ENCODE peak calls at places on chromosomes 5 and 9, in seven cellular contexts. One of them, this sample, is unnamed.

GRCh38 chr5:143470120-143470519 is 66.6 kb upstream of the NR3C1 start:
- DNase-seq in choroid plexus epithelial cell: no peak
- DNase-seq in Peyer's patch: no peak
- DNase-seq in activated T-helper 2 cell treated with anti-CD3 and anti-CD28 coated beads, Interferon-gamma antibody, Interleukin-2, Interleukin-4, amounts not matched to agents 10 μg/mL and 5 μg/mL and 100 μg/mL, durations not matched to agents 14 hours and 24 hours and 36 hours: no peak
- DNase-seq in RWPE2: no peak
- DNase-seq in kidney glomerular epithelial cell: peak
- DNase-seq in mammary epithelial cell: no peak
- DNase-seq in this sample: no peak

GRCh38 chr5:17079562-17079961 is 137.9 kb upstream of the BASP1 start:
- DNase-seq in RWPE2: no peak
- DNase-seq in activated T-helper 2 cell treated with anti-CD3 and anti-CD28 coated beads, Interferon-gamma antibody, Interleukin-2, Interleukin-4, amounts not matched to agents 10 μg/mL and 5 μg/mL and 100 μg/mL, durations not matched to agents 14 hours and 24 hours and 36 hours: no peak
- DNase-seq in Peyer's patch: no peak
- DNase-seq in mammary epithelial cell: peak
- DNase-seq in kidney glomerular epithelial cell: no peak
- DNase-seq in choroid plexus epithelial cell: no peak
- DNase-seq in this sample: no peak

GRCh38 chr9:131660466-131661405 is 79.1 kb downstream of the RAPGEF1 start:
- DNase-seq in Peyer's patch: no peak
- DNase-seq in RWPE2: no peak
- DNase-seq in choroid plexus epithelial cell: no peak
- DNase-seq in kidney glomerular epithelial cell: no peak
- DNase-seq in mammary epithelial cell: no peak
- DNase-seq in activated T-helper 2 cell treated with anti-CD3 and anti-CD28 coated beads, Interferon-gamma antibody, Interleukin-2, Interleukin-4, amounts not matched to agents 10 μg/mL and 5 μg/mL and 100 μg/mL, durations not matched to agents 14 hours and 24 hours and 36 hours: no peak
- DNase-seq in this sample: no peak

GRCh38 chr5:15694694-15695093 is 194.7 kb downstream of the FBXL7 start:
- DNase-seq in mammary epithelial cell: no peak
- DNase-seq in activated T-helper 2 cell treated with anti-CD3 and anti-CD28 coated beads, Interferon-gamma antibody, Interleukin-2, Interleukin-4, amounts not matched to agents 10 μg/mL and 5 μg/mL and 100 μg/mL, durations not matched to agents 14 hours and 24 hours and 36 hours: no peak
- DNase-seq in RWPE2: no peak
- DNase-seq in Peyer's patch: no peak
- DNase-seq in choroid plexus epithelial cell: peak
- DNase-seq in kidney glomerular epithelial cell: no peak
- DNase-seq in this sample: no peak

GRCh38 chr9:33781736-33782135 is 13.6 kb upstream of the PRSS3 start:
- DNase-seq in choroid plexus epithelial cell: no peak
- DNase-seq in kidney glomerular epithelial cell: no peak
- DNase-seq in activated T-helper 2 cell treated with anti-CD3 and anti-CD28 coated beads, Interferon-gamma antibody, Interleukin-2, Interleukin-4, amounts not matched to agents 10 μg/mL and 5 μg/mL and 100 μg/mL, durations not matched to agents 14 hours and 24 hours and 36 hours: no peak
- DNase-seq in RWPE2: no peak
- DNase-seq in mammary epithelial cell: no peak
- DNase-seq in Peyer's patch: no peak
- DNase-seq in this sample: no peak

GRCh38 chr5:67644221-67644920 is 447.8 kb upstream of the CD180 start:
- DNase-seq in choroid plexus epithelial cell: no peak
- DNase-seq in mammary epithelial cell: no peak
- DNase-seq in activated T-helper 2 cell treated with anti-CD3 and anti-CD28 coated beads, Interferon-gamma antibody, Interleukin-2, Interleukin-4, amounts not matched to agents 10 μg/mL and 5 μg/mL and 100 μg/mL, durations not matched to agents 14 hours and 24 hours and 36 hours: no peak
- DNase-seq in kidney glomerular epithelial cell: no peak
- DNase-seq in Peyer's patch: no peak
- DNase-seq in RWPE2: no peak
- DNase-seq in this sample: no peak

GRCh38 chr9:100590481-100590880 is 12.6 kb downstream of the CAVIN4 start:
- DNase-seq in mammary epithelial cell: no peak
- DNase-seq in activated T-helper 2 cell treated with anti-CD3 and anti-CD28 coated beads, Interferon-gamma antibody, Interleukin-2, Interleukin-4, amounts not matched to agents 10 μg/mL and 5 μg/mL and 100 μg/mL, durations not matched to agents 14 hours and 24 hours and 36 hours: no peak
- DNase-seq in choroid plexus epithelial cell: peak
- DNase-seq in kidney glomerular epithelial cell: no peak
- DNase-seq in Peyer's patch: no peak
- DNase-seq in RWPE2: no peak
- DNase-seq in this sample: no peak

GRCh38 chr9:129889461-129889935 is 54.2 kb downstream of the USP20 start:
- DNase-seq in choroid plexus epithelial cell: no peak
- DNase-seq in activated T-helper 2 cell treated with anti-CD3 and anti-CD28 coated beads, Interferon-gamma antibody, Interleukin-2, Interleukin-4, amounts not matched to agents 10 μg/mL and 5 μg/mL and 100 μg/mL, durations not matched to agents 14 hours and 24 hours and 36 hours: peak
- DNase-seq in kidney glomerular epithelial cell: no peak
- DNase-seq in mammary epithelial cell: no peak
- DNase-seq in RWPE2: no peak
- DNase-seq in Peyer's patch: peak
- DNase-seq in this sample: no peak

GRCh38 chr5:138180183-138180782 is 1.4 kb downstream of the KIF20A start:
- DNase-seq in RWPE2: no peak
- DNase-seq in Peyer's patch: no peak
- DNase-seq in activated T-helper 2 cell treated with anti-CD3 and anti-CD28 coated beads, Interferon-gamma antibody, Interleukin-2, Interleukin-4, amounts not matched to agents 10 μg/mL and 5 μg/mL and 100 μg/mL, durations not matched to agents 14 hours and 24 hours and 36 hours: no peak
- DNase-seq in kidney glomerular epithelial cell: peak
- DNase-seq in mammary epithelial cell: peak
- DNase-seq in choroid plexus epithelial cell: peak
- DNase-seq in this sample: peak

GRCh38 chr9:104864675-104865104 is 63.3 kb downstream of the ABCA1 start:
- DNase-seq in kidney glomerular epithelial cell: no peak
- DNase-seq in mammary epithelial cell: no peak
- DNase-seq in Peyer's patch: no peak
- DNase-seq in RWPE2: no peak
- DNase-seq in choroid plexus epithelial cell: peak
- DNase-seq in activated T-helper 2 cell treated with anti-CD3 and anti-CD28 coated beads, Interferon-gamma antibody, Interleukin-2, Interleukin-4, amounts not matched to agents 10 μg/mL and 5 μg/mL and 100 μg/mL, durations not matched to agents 14 hours and 24 hours and 36 hours: no peak
- DNase-seq in this sample: no peak

GRCh38 chr9:72207278-72207677 is 58.0 kb downstream of the GDA start:
- DNase-seq in kidney glomerular epithelial cell: no peak
- DNase-seq in mammary epithelial cell: no peak
- DNase-seq in activated T-helper 2 cell treated with anti-CD3 and anti-CD28 coated beads, Interferon-gamma antibody, Interleukin-2, Interleukin-4, amounts not matched to agents 10 μg/mL and 5 μg/mL and 100 μg/mL, durations not matched to agents 14 hours and 24 hours and 36 hours: no peak
- DNase-seq in Peyer's patch: no peak
- DNase-seq in RWPE2: no peak
- DNase-seq in choroid plexus epithelial cell: no peak
- DNase-seq in this sample: no peak

GRCh38 chr5:6837095-6837494 is 123.9 kb downstream of the TENT4A start:
- DNase-seq in choroid plexus epithelial cell: no peak
- DNase-seq in mammary epithelial cell: no peak
- DNase-seq in Peyer's patch: no peak
- DNase-seq in RWPE2: no peak
- DNase-seq in kidney glomerular epithelial cell: no peak
- DNase-seq in activated T-helper 2 cell treated with anti-CD3 and anti-CD28 coated beads, Interferon-gamma antibody, Interleukin-2, Interleukin-4, amounts not matched to agents 10 μg/mL and 5 μg/mL and 100 μg/mL, durations not matched to agents 14 hours and 24 hours and 36 hours: no peak
- DNase-seq in this sample: no peak

GRCh38 chr5:132027027-132027426 is 15.6 kb upstream of the ACSL6 start:
- DNase-seq in RWPE2: peak
- DNase-seq in activated T-helper 2 cell treated with anti-CD3 and anti-CD28 coated beads, Interferon-gamma antibody, Interleukin-2, Interleukin-4, amounts not matched to agents 10 μg/mL and 5 μg/mL and 100 μg/mL, durations not matched to agents 14 hours and 24 hours and 36 hours: no peak
- DNase-seq in mammary epithelial cell: no peak
- DNase-seq in Peyer's patch: no peak
- DNase-seq in choroid plexus epithelial cell: no peak
- DNase-seq in kidney glomerular epithelial cell: no peak
- DNase-seq in this sample: no peak

GRCh38 chr9:15078345-15078744 is 168.1 kb upstream of the FREM1 start:
- DNase-seq in choroid plexus epithelial cell: no peak
- DNase-seq in Peyer's patch: no peak
- DNase-seq in mammary epithelial cell: no peak
- DNase-seq in RWPE2: no peak
- DNase-seq in kidney glomerular epithelial cell: no peak
- DNase-seq in activated T-helper 2 cell treated with anti-CD3 and anti-CD28 coated beads, Interferon-gamma antibody, Interleukin-2, Interleukin-4, amounts not matched to agents 10 μg/mL and 5 μg/mL and 100 μg/mL, durations not matched to agents 14 hours and 24 hours and 36 hours: no peak
- DNase-seq in this sample: no peak

GRCh38 chr5:172443441-172444109 is 10.8 kb downstream of the SH3PXD2B start:
- DNase-seq in choroid plexus epithelial cell: peak
- DNase-seq in activated T-helper 2 cell treated with anti-CD3 and anti-CD28 coated beads, Interferon-gamma antibody, Interleukin-2, Interleukin-4, amounts not matched to agents 10 μg/mL and 5 μg/mL and 100 μg/mL, durations not matched to agents 14 hours and 24 hours and 36 hours: no peak
- DNase-seq in kidney glomerular epithelial cell: peak
- DNase-seq in mammary epithelial cell: peak
- DNase-seq in Peyer's patch: peak
- DNase-seq in RWPE2: peak
- DNase-seq in this sample: no peak

GRCh38 chr5:135254183-135254582 is 144.8 kb downstream of the MACROH2A1 start:
- DNase-seq in kidney glomerular epithelial cell: no peak
- DNase-seq in choroid plexus epithelial cell: no peak
- DNase-seq in RWPE2: no peak
- DNase-seq in activated T-helper 2 cell treated with anti-CD3 and anti-CD28 coated beads, Interferon-gamma antibody, Interleukin-2, Interleukin-4, amounts not matched to agents 10 μg/mL and 5 μg/mL and 100 μg/mL, durations not matched to agents 14 hours and 24 hours and 36 hours: no peak
- DNase-seq in mammary epithelial cell: no peak
- DNase-seq in Peyer's patch: no peak
- DNase-seq in this sample: no peak

GRCh38 chr5:125894383-125894782 is 528.8 kb upstream of the GRAMD2B start:
- DNase-seq in activated T-helper 2 cell treated with anti-CD3 and anti-CD28 coated beads, Interferon-gamma antibody, Interleukin-2, Interleukin-4, amounts not matched to agents 10 μg/mL and 5 μg/mL and 100 μg/mL, durations not matched to agents 14 hours and 24 hours and 36 hours: no peak
- DNase-seq in RWPE2: no peak
- DNase-seq in kidney glomerular epithelial cell: no peak
- DNase-seq in mammary epithelial cell: peak
- DNase-seq in choroid plexus epithelial cell: peak
- DNase-seq in Peyer's patch: no peak
- DNase-seq in this sample: no peak

GRCh38 chr9:132647806-132648205 is 22.0 kb downstream of the DDX31 start:
- DNase-seq in choroid plexus epithelial cell: no peak
- DNase-seq in activated T-helper 2 cell treated with anti-CD3 and anti-CD28 coated beads, Interferon-gamma antibody, Interleukin-2, Interleukin-4, amounts not matched to agents 10 μg/mL and 5 μg/mL and 100 μg/mL, durations not matched to agents 14 hours and 24 hours and 36 hours: no peak
- DNase-seq in RWPE2: no peak
- DNase-seq in Peyer's patch: no peak
- DNase-seq in mammary epithelial cell: no peak
- DNase-seq in kidney glomerular epithelial cell: no peak
- DNase-seq in this sample: no peak

GRCh38 chr9:120951960-120952630 is 25.5 kb upstream of the TRAF1 start:
- DNase-seq in choroid plexus epithelial cell: no peak
- DNase-seq in mammary epithelial cell: no peak
- DNase-seq in Peyer's patch: no peak
- DNase-seq in activated T-helper 2 cell treated with anti-CD3 and anti-CD28 coated beads, Interferon-gamma antibody, Interleukin-2, Interleukin-4, amounts not matched to agents 10 μg/mL and 5 μg/mL and 100 μg/mL, durations not matched to agents 14 hours and 24 hours and 36 hours: no peak
- DNase-seq in RWPE2: no peak
- DNase-seq in kidney glomerular epithelial cell: peak
- DNase-seq in this sample: no peak

GRCh38 chr5:173618927-173619519 is 2.6 kb upstream of the BOD1 start:
- DNase-seq in RWPE2: no peak
- DNase-seq in Peyer's patch: peak
- DNase-seq in activated T-helper 2 cell treated with anti-CD3 and anti-CD28 coated beads, Interferon-gamma antibody, Interleukin-2, Interleukin-4, amounts not matched to agents 10 μg/mL and 5 μg/mL and 100 μg/mL, durations not matched to agents 14 hours and 24 hours and 36 hours: peak
- DNase-seq in choroid plexus epithelial cell: peak
- DNase-seq in mammary epithelial cell: peak
- DNase-seq in kidney glomerular epithelial cell: peak
- DNase-seq in this sample: peak

GRCh38 chr5:6328173-6328572 is 50.2 kb downstream of the MED10 start:
- DNase-seq in Peyer's patch: no peak
- DNase-seq in activated T-helper 2 cell treated with anti-CD3 and anti-CD28 coated beads, Interferon-gamma antibody, Interleukin-2, Interleukin-4, amounts not matched to agents 10 μg/mL and 5 μg/mL and 100 μg/mL, durations not matched to agents 14 hours and 24 hours and 36 hours: no peak
- DNase-seq in kidney glomerular epithelial cell: peak
- DNase-seq in RWPE2: no peak
- DNase-seq in choroid plexus epithelial cell: peak
- DNase-seq in mammary epithelial cell: peak
- DNase-seq in this sample: peak

GRCh38 chr5:110735545-110735944 is 3.3 kb upstream of the SLC25A46 start:
- DNase-seq in kidney glomerular epithelial cell: no peak
- DNase-seq in activated T-helper 2 cell treated with anti-CD3 and anti-CD28 coated beads, Interferon-gamma antibody, Interleukin-2, Interleukin-4, amounts not matched to agents 10 μg/mL and 5 μg/mL and 100 μg/mL, durations not matched to agents 14 hours and 24 hours and 36 hours: no peak
- DNase-seq in Peyer's patch: no peak
- DNase-seq in mammary epithelial cell: no peak
- DNase-seq in RWPE2: no peak
- DNase-seq in choroid plexus epithelial cell: no peak
- DNase-seq in this sample: no peak

GRCh38 chr9:124371183-124371582 is 44.1 kb downstream of the PSMB7 start:
- DNase-seq in choroid plexus epithelial cell: peak
- DNase-seq in activated T-helper 2 cell treated with anti-CD3 and anti-CD28 coated beads, Interferon-gamma antibody, Interleukin-2, Interleukin-4, amounts not matched to agents 10 μg/mL and 5 μg/mL and 100 μg/mL, durations not matched to agents 14 hours and 24 hours and 36 hours: no peak
- DNase-seq in mammary epithelial cell: peak
- DNase-seq in Peyer's patch: no peak
- DNase-seq in kidney glomerular epithelial cell: no peak
- DNase-seq in RWPE2: no peak
- DNase-seq in this sample: no peak

GRCh38 chr5:95817430-95817829 is 5.1 kb downstream of the GLRX start:
- DNase-seq in mammary epithelial cell: no peak
- DNase-seq in activated T-helper 2 cell treated with anti-CD3 and anti-CD28 coated beads, Interferon-gamma antibody, Interleukin-2, Interleukin-4, amounts not matched to agents 10 μg/mL and 5 μg/mL and 100 μg/mL, durations not matched to agents 14 hours and 24 hours and 36 hours: no peak
- DNase-seq in kidney glomerular epithelial cell: peak
- DNase-seq in RWPE2: no peak
- DNase-seq in choroid plexus epithelial cell: peak
- DNase-seq in Peyer's patch: no peak
- DNase-seq in this sample: no peak

GRCh38 chr5:148623741-148624140 is 30.6 kb downstream of the HTR4 start:
- DNase-seq in activated T-helper 2 cell treated with anti-CD3 and anti-CD28 coated beads, Interferon-gamma antibody, Interleukin-2, Interleukin-4, amounts not matched to agents 10 μg/mL and 5 μg/mL and 100 μg/mL, durations not matched to agents 14 hours and 24 hours and 36 hours: no peak
- DNase-seq in mammary epithelial cell: peak
- DNase-seq in choroid plexus epithelial cell: peak
- DNase-seq in Peyer's patch: no peak
- DNase-seq in RWPE2: no peak
- DNase-seq in kidney glomerular epithelial cell: peak
- DNase-seq in this sample: no peak

GRCh38 chr9:117487555-117488175 is 72.8 kb upstream of the ASTN2 start:
- DNase-seq in kidney glomerular epithelial cell: peak
- DNase-seq in mammary epithelial cell: peak
- DNase-seq in Peyer's patch: no peak
- DNase-seq in activated T-helper 2 cell treated with anti-CD3 and anti-CD28 coated beads, Interferon-gamma antibody, Interleukin-2, Interleukin-4, amounts not matched to agents 10 μg/mL and 5 μg/mL and 100 μg/mL, durations not matched to agents 14 hours and 24 hours and 36 hours: peak
- DNase-seq in RWPE2: no peak
- DNase-seq in choroid plexus epithelial cell: peak
- DNase-seq in this sample: peak

GRCh38 chr9:136255166-136255538 is 9.5 kb upstream of the QSOX2 start:
- DNase-seq in choroid plexus epithelial cell: peak
- DNase-seq in kidney glomerular epithelial cell: peak
- DNase-seq in mammary epithelial cell: peak
- DNase-seq in activated T-helper 2 cell treated with anti-CD3 and anti-CD28 coated beads, Interferon-gamma antibody, Interleukin-2, Interleukin-4, amounts not matched to agents 10 μg/mL and 5 μg/mL and 100 μg/mL, durations not matched to agents 14 hours and 24 hours and 36 hours: no peak
- DNase-seq in RWPE2: no peak
- DNase-seq in Peyer's patch: no peak
- DNase-seq in this sample: no peak

GRCh38 chr9:37988041-37988440 is 81.0 kb downstream of the SHB start:
- DNase-seq in activated T-helper 2 cell treated with anti-CD3 and anti-CD28 coated beads, Interferon-gamma antibody, Interleukin-2, Interleukin-4, amounts not matched to agents 10 μg/mL and 5 μg/mL and 100 μg/mL, durations not matched to agents 14 hours and 24 hours and 36 hours: no peak
- DNase-seq in kidney glomerular epithelial cell: no peak
- DNase-seq in choroid plexus epithelial cell: no peak
- DNase-seq in mammary epithelial cell: no peak
- DNase-seq in Peyer's patch: no peak
- DNase-seq in RWPE2: no peak
- DNase-seq in this sample: no peak

GRCh38 chr5:69414885-69415583 is at the start of gene MARVELD2:
- DNase-seq in RWPE2: peak
- DNase-seq in Peyer's patch: peak
- DNase-seq in mammary epithelial cell: peak
- DNase-seq in activated T-helper 2 cell treated with anti-CD3 and anti-CD28 coated beads, Interferon-gamma antibody, Interleukin-2, Interleukin-4, amounts not matched to agents 10 μg/mL and 5 μg/mL and 100 μg/mL, durations not matched to agents 14 hours and 24 hours and 36 hours: no peak
- DNase-seq in choroid plexus epithelial cell: peak
- DNase-seq in kidney glomerular epithelial cell: peak
- DNase-seq in this sample: peak

GRCh38 chr9:94785211-94786169 is 59.0 kb downstream of the AOPEP start:
- DNase-seq in kidney glomerular epithelial cell: no peak
- DNase-seq in RWPE2: no peak
- DNase-seq in choroid plexus epithelial cell: no peak
- DNase-seq in Peyer's patch: no peak
- DNase-seq in activated T-helper 2 cell treated with anti-CD3 and anti-CD28 coated beads, Interferon-gamma antibody, Interleukin-2, Interleukin-4, amounts not matched to agents 10 μg/mL and 5 μg/mL and 100 μg/mL, durations not matched to agents 14 hours and 24 hours and 36 hours: no peak
- DNase-seq in mammary epithelial cell: no peak
- DNase-seq in this sample: no peak

GRCh38 chr5:5360878-5361520 is 61.5 kb upstream of the ICE1 start:
- DNase-seq in choroid plexus epithelial cell: no peak
- DNase-seq in RWPE2: no peak
- DNase-seq in kidney glomerular epithelial cell: no peak
- DNase-seq in activated T-helper 2 cell treated with anti-CD3 and anti-CD28 coated beads, Interferon-gamma antibody, Interleukin-2, Interleukin-4, amounts not matched to agents 10 μg/mL and 5 μg/mL and 100 μg/mL, durations not matched to agents 14 hours and 24 hours and 36 hours: no peak
- DNase-seq in mammary epithelial cell: no peak
- DNase-seq in Peyer's patch: no peak
- DNase-seq in this sample: peak

GRCh38 chr5:8135742-8136141 is 266.8 kb downstream of the MTRR start:
- DNase-seq in Peyer's patch: no peak
- DNase-seq in RWPE2: no peak
- DNase-seq in mammary epithelial cell: no peak
- DNase-seq in choroid plexus epithelial cell: no peak
- DNase-seq in activated T-helper 2 cell treated with anti-CD3 and anti-CD28 coated beads, Interferon-gamma antibody, Interleukin-2, Interleukin-4, amounts not matched to agents 10 μg/mL and 5 μg/mL and 100 μg/mL, durations not matched to agents 14 hours and 24 hours and 36 hours: no peak
- DNase-seq in kidney glomerular epithelial cell: no peak
- DNase-seq in this sample: no peak

GRCh38 chr5:28779161-28779754 is 1740.9 kb upstream of the CDH9 start:
- DNase-seq in activated T-helper 2 cell treated with anti-CD3 and anti-CD28 coated beads, Interferon-gamma antibody, Interleukin-2, Interleukin-4, amounts not matched to agents 10 μg/mL and 5 μg/mL and 100 μg/mL, durations not matched to agents 14 hours and 24 hours and 36 hours: no peak
- DNase-seq in mammary epithelial cell: peak
- DNase-seq in RWPE2: no peak
- DNase-seq in choroid plexus epithelial cell: peak
- DNase-seq in kidney glomerular epithelial cell: peak
- DNase-seq in Peyer's patch: no peak
- DNase-seq in this sample: peak

GRCh38 chr5:100708625-100709171 is 173.5 kb downstream of the FAM174A start:
- DNase-seq in RWPE2: no peak
- DNase-seq in activated T-helper 2 cell treated with anti-CD3 and anti-CD28 coated beads, Interferon-gamma antibody, Interleukin-2, Interleukin-4, amounts not matched to agents 10 μg/mL and 5 μg/mL and 100 μg/mL, durations not matched to agents 14 hours and 24 hours and 36 hours: no peak
- DNase-seq in kidney glomerular epithelial cell: no peak
- DNase-seq in choroid plexus epithelial cell: no peak
- DNase-seq in Peyer's patch: no peak
- DNase-seq in mammary epithelial cell: no peak
- DNase-seq in this sample: no peak

This sample was measured in HuH-7.